ENCODE peak calls at places on chromosomes 3 and 15, in ten cellular contexts. V is ovary; O is fibroblast of lung; X is effector memory CD4-positive, alpha-beta T cell; B is uterus; Z is heart left ventricle; D is adrenal gland; N is HepG2; R is NT2/D1; E is CD8-positive, alpha-beta memory T cell. K is an unnamed sample. For H3K4me1 and H3K36me3, the result is how much of the 10 kb centered on the place peaks cover.

GRCh38 chr15:64636541-64636940 is 138.8 kb downstream of the RBPMS2 start:
- DNase-seq in V (no peak), O (no peak), X (no peak), B (no peak), Z (no peak), D (no peak), N (no peak), R (no peak), E (no peak), K (no peak)

GRCh38 chr3:190345027-190345821 is 23.0 kb upstream of the CLDN1 start:
- DNase-seq in V (peak), O (peak), X (no peak), B (peak), Z (no peak), D (peak), N (peak), R (no peak), E (no peak), K (peak)

GRCh38 chr3:157166115-157166514 is 6.2 kb upstream of the CCNL1 start:
- DNase-seq in V (no peak), O (no peak), X (no peak), B (no peak), Z (no peak), D (no peak), N (peak), R (no peak), E (no peak), K (no peak)

GRCh38 chr3:30864836-30865235 is 29.6 kb downstream of the GADL1 start:
- DNase-seq in V (no peak), O (peak), X (no peak), B (no peak), Z (no peak), D (no peak), N (no peak), R (no peak), E (no peak), K (no peak)

GRCh38 chr3:184795493-184796198 is 16.3 kb upstream of the VPS8 start:
- DNase-seq in V (peak), O (no peak), X (no peak), B (no peak), Z (no peak), D (no peak), N (no peak), R (no peak), E (no peak), K (no peak)

GRCh38 chr15:73515520-73515919 is 72.6 kb downstream of the REC114 start:
- DNase-seq in V (no peak), O (no peak), X (no peak), B (no peak), Z (peak), D (no peak), N (no peak), R (no peak), E (no peak), K (no peak)

GRCh38 chr3:54966979-54967378 is 39.1 kb upstream of the LRTM1 start:
- DNase-seq in V (no peak), O (no peak), X (no peak), B (no peak), Z (no peak), D (no peak), N (no peak), R (no peak), E (no peak), K (no peak)

GRCh38 chr3:160133757-160134156 is 91.5 kb upstream of the C3orf80 start:
- DNase-seq in V (no peak), O (peak), X (no peak), B (no peak), Z (no peak), D (no peak), N (peak), R (peak), E (no peak), K (no peak)

GRCh38 chr15:81955709-81956108 is 90.1 kb downstream of the MEX3B start:
- DNase-seq in V (no peak), O (peak), X (no peak), B (no peak), Z (no peak), D (no peak), N (no peak), R (no peak), E (no peak), K (no peak)

GRCh38 chr3:52237659-52238172 is 1.2 kb downstream of the TWF2 start:
- DNase-seq in V (peak), O (peak), X (no peak), B (peak), Z (peak), D (peak), N (no peak), R (no peak), E (peak), K (peak)

GRCh38 chr3:143343031-143343430 is 223.5 kb downstream of the CHST2 start:
- DNase-seq in V (no peak), O (no peak), X (no peak), B (no peak), Z (no peak), D (no peak), N (no peak), R (no peak), E (no peak), K (no peak)

GRCh38 chr15:90001683-90002427 is 731 bp downstream of the ZNF710 start:
- DNase-seq in V (peak), O (peak), X (peak), B (peak), Z (peak), D (peak), N (peak), R (peak), E (peak), K (peak)

GRCh38 chr3:39134305-39134704 is 19.1 kb downstream of the CSRNP1 start:
- DNase-seq in V (no peak), O (no peak), X (no peak), B (no peak), Z (no peak), D (no peak), N (no peak), R (no peak), E (no peak), K (no peak)
- H3K4me1 ChIP-seq in V (under half), O (under half), X (under half), B (under half), Z (under half), D (under half), N (under half), R (under half), E (under half), K (under half)

GRCh38 chr15:91924842-91925495 is 71.5 kb downstream of the SLCO3A1 start:
- DNase-seq in V (no peak), O (no peak), X (no peak), B (no peak), Z (no peak), D (no peak), N (no peak), R (no peak), E (no peak), K (no peak)

GRCh38 chr15:91928676-91929075 is 75.2 kb downstream of the SLCO3A1 start:
- DNase-seq in V (no peak), O (no peak), X (no peak), B (no peak), Z (no peak), D (no peak), N (no peak), R (no peak), E (no peak), K (no peak)

GRCh38 chr15:91929509-91929908 is 76.0 kb downstream of the SLCO3A1 start:
- DNase-seq in V (no peak), O (no peak), X (no peak), B (peak), Z (no peak), D (no peak), N (no peak), R (no peak), E (no peak), K (no peak)

GRCh38 chr15:91926871-91927270 is 73.4 kb downstream of the SLCO3A1 start:
- DNase-seq in V (no peak), O (peak), X (no peak), B (no peak), Z (no peak), D (no peak), N (no peak), R (no peak), E (no peak), K (no peak)

GRCh38 chr15:91930092-91930491 is 76.6 kb downstream of the SLCO3A1 start:
- DNase-seq in V (no peak), O (no peak), X (no peak), B (no peak), Z (no peak), D (no peak), N (no peak), R (no peak), E (no peak), K (no peak)
- H3K36me3 ChIP-seq in V (under half), O (under half), X (under half), B (under half), Z (under half), D (under half), N (under half), R (under half), E (under half), K (under half)

GRCh38 chr3:50340404-50341329 is at the start of gene RASSF1:
- DNase-seq in V (no peak), O (no peak), X (peak), B (peak), Z (peak), D (no peak), N (no peak), R (no peak), E (peak), K (no peak)
- H3K4me3 ChIP-seq in V (peak), O (peak), X (peak), B (peak), Z (peak), D (peak), N (no peak), R (no peak), E (peak), K (no peak)

GRCh38 chr15:38768970-38769369 is 204.4 kb upstream of the RASGRP1 start:
- DNase-seq in V (no peak), O (peak), X (no peak), B (peak), Z (no peak), D (no peak), N (no peak), R (no peak), E (no peak), K (peak)

DNA sequence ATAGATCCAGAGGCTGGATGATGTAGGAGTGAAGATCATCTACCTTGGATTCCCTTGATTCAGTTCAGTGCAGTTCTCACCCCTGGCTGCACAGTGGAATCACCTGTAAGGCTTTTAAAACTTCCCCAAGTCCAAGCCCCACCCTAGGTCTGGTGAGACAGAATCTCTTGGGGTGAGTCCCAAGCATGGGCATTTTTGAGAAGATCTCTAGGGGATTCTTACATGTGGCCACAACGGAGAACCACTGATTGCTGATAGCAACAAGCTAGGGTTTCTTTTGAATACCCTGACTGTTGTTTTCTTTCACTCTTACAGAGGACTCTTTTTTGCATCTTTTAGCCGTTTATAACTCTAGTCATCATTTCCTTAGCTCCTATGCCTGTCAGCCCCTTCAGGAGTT is 204.9 kb upstream of the RASGRP1 start:
- DNase-seq in V (no peak), O (no peak), X (no peak), B (no peak), Z (no peak), D (no peak), N (no peak), R (no peak), E (no peak), K (no peak)
- H3K4me1 ChIP-seq in V (under half), O (under half), X (under half), B (under half), Z (under half), D (under half), N (under half), R (under half), E (under half), K (under half)

GRCh38 chr15:35665855-35666536 is 120.0 kb upstream of the DPH6 start:
- DNase-seq in V (peak), O (no peak), X (no peak), B (peak), Z (peak), D (no peak), N (no peak), R (no peak), E (no peak), K (no peak)
- H3K36me3 ChIP-seq in V (under half), O (under half), X (under half), B (under half), Z (under half), D (under half), N (under half), R (under half), E (under half), K (under half)

DNA sequence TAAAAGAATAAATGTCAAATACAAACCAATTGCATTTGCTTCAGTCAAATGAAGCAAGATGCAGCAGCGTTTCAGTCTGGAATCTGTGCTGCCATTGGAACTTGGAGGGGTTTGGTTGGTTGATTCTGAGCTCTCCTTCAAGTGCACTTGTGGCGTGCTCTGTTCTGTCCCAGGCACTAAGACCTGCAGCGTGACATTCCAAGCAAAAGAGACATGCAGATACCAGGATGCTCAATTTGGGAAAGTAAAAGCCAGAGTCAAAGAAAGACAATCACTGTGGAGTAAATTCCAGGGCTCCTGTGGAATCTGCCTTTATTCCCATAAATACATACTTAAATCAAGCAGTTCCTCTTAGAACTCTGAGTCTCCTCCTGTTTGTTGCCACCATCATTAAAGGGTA is 23.9 kb upstream of the PSMD6 start:
- DNase-seq in V (no peak), O (no peak), X (no peak), B (no peak), Z (no peak), D (no peak), N (no peak), R (no peak), E (no peak), K (no peak)
- H3K4me3 ChIP-seq in V (no peak), O (no peak), X (no peak), B (no peak), Z (no peak), D (no peak), N (no peak), R (no peak), E (no peak), K (no peak)